ENCODE peak calls at places on chromosomes 16 and 17, in five cellular contexts. H, R, A, B and J are unnamed samples.

GRCh38 chr17:17159571-17159970 is 46.6 kb downstream of the PLD6 start:
- DNase-seq in R (no peak), A (no peak), B (no peak), H (no peak), J (no peak)

GRCh38 chr17:32288600-32288999 is 23.0 kb downstream of the RHBDL3 start:
- DNase-seq in B (no peak), R (no peak), A (no peak), H (no peak), J (no peak)

GRCh38 chr17:57986841-57987581 is 1.0 kb downstream of the VEZF1 start:
- DNase-seq in A (peak), R (peak), H (peak), B (peak), J (peak)

GRCh38 chr16:2829501-2830354 is at the start of gene ZG16B:
- DNase-seq in H (peak), B (no peak), A (no peak), R (peak), J (no peak)

GRCh38 chr17:34306466-34306865 is 12.8 kb upstream of the CCL8 start:
- DNase-seq in R (no peak), H (no peak), B (no peak), A (no peak), J (no peak)

GRCh38 chr16:67562918-67563707 is 787 bp downstream of the CTCF start:
- DNase-seq in A (peak), H (peak), B (no peak), R (peak), J (peak)

GRCh38 chr16:55349867-55350266 is 25.9 kb downstream of the IRX6 start:
- DNase-seq in R (no peak), A (no peak), H (no peak), B (no peak), J (no peak)

GRCh38 chr16:89921699-89922476 is 1.3 kb upstream of the TUBB3 start:
- DNase-seq in B (peak), A (peak), R (peak), H (peak), J (peak)

GRCh38 chr16:67150058-67150832 is 553 bp downstream of the B3GNT9 start:
- DNase-seq in H (peak), R (peak), B (no peak), A (no peak), J (peak)

GRCh38 chr17:44216173-44216572 is 3.3 kb downstream of the UBTF start:
- DNase-seq in R (no peak), A (no peak), B (no peak), H (no peak), J (no peak)

GRCh38 chr17:42518046-42518754 is 17.8 kb upstream of the NAGLU start:
- DNase-seq in A (no peak), R (peak), B (peak), H (peak), J (peak)

GRCh38 chr17:80498242-80498919 is 22.0 kb upstream of the NPTX1 start:
- DNase-seq in H (no peak), B (no peak), A (no peak), R (peak), J (peak)

GRCh38 chr17:9074106-9074505 is 52.8 kb downstream of the NTN1 start:
- DNase-seq in H (no peak), R (peak), B (no peak), A (no peak), J (no peak)

GRCh38 chr16:55811811-55812210 is 21.1 kb downstream of the CES1 start:
- DNase-seq in H (no peak), A (no peak), B (no peak), R (no peak), J (no peak)

GRCh38 chr17:66799839-66800537 is 34.9 kb upstream of the CACNG5 start:
- DNase-seq in B (no peak), A (no peak), R (peak), H (no peak), J (peak)

GRCh38 chr17:50181601-50182345 is 16.0 kb downstream of the SGCA start:
- DNase-seq in B (no peak), H (peak), A (no peak), R (peak), J (no peak)

GRCh38 chr17:78995761-78996451 is 13.7 kb downstream of the CANT1 start:
- DNase-seq in R (peak), A (no peak), H (peak), B (no peak), J (peak)

GRCh38 chr16:87963400-87963799 is 12.2 kb downstream of the BANP start:
- DNase-seq in H (no peak), B (no peak), A (no peak), R (peak), J (no peak)

GRCh38 chr16:80552277-80552676 is 11.5 kb downstream of the DYNLRB2 start:
- DNase-seq in H (no peak), A (no peak), B (no peak), R (no peak), J (no peak)

GRCh38 chr17:35774499-35774898 is 13.8 kb downstream of the C17orf50 start:
- DNase-seq in R (no peak), A (no peak), H (peak), B (no peak), J (peak)

GRCh38 chr17:77596491-77597420 is 361.7 kb upstream of the TNRC6C start:
- DNase-seq in B (no peak), R (peak), A (no peak), H (peak), J (peak)

GRCh38 chr17:7548585-7549400 is at the start of gene TNFSF12:
- DNase-seq in H (peak), B (no peak), A (peak), R (peak), J (peak)

GRCh38 chr17:59413014-59413725 is 81.7 kb downstream of the YPEL2 start:
- DNase-seq in H (no peak), B (no peak), A (no peak), R (peak), J (no peak)

GRCh38 chr17:64648234-64648633 is 13.9 kb downstream of the SMURF2 start:
- DNase-seq in H (no peak), R (no peak), A (no peak), B (no peak), J (no peak)

GRCh38 chr17:69959291-69959690 is 115.7 kb upstream of the KCNJ16 start:
- DNase-seq in H (no peak), A (no peak), B (no peak), R (no peak), J (no peak)

GRCh38 chr16:27253526-27253930 is 15.0 kb downstream of the NSMCE1 start:
- DNase-seq in B (peak), A (no peak), H (no peak), R (no peak), J (no peak)

GRCh38 chr17:40956401-40957254 is 10.1 kb downstream of the KRT39 start:
- DNase-seq in R (no peak), H (no peak), A (no peak), B (peak), J (no peak)

GRCh38 chr17:59762022-59762825 is 54.8 kb downstream of the VMP1 start:
- DNase-seq in A (no peak), H (no peak), B (no peak), R (no peak), J (no peak)

GRCh38 chr17:14693382-14693781 is 392.5 kb downstream of the HS3ST3B1 start:
- DNase-seq in R (no peak), B (no peak), A (no peak), H (no peak), J (no peak)

GRCh38 chr16:11084484-11085024 is 140.2 kb downstream of the CLEC16A start:
- DNase-seq in A (no peak), R (no peak), H (no peak), B (no peak), J (peak)

GRCh38 chr17:41141361-41141760 is 1.0 kb upstream of the KRTAP4-6 start:
- DNase-seq in B (no peak), R (no peak), A (no peak), H (no peak), J (no peak)

GRCh38 chr16:4519274-4520058 is 19.1 kb downstream of the CDIP1 start:
- DNase-seq in H (peak), A (no peak), R (peak), B (no peak), J (no peak)

GRCh38 chr17:69608808-69609494 is 194.5 kb downstream of the MAP2K6 start:
- DNase-seq in R (no peak), A (no peak), H (no peak), B (peak), J (no peak)

GRCh38 chr17:2064147-2064489 is 9.2 kb downstream of the HIC1 start:
- DNase-seq in B (no peak), R (no peak), A (no peak), H (no peak), J (no peak)

GRCh38 chr16:69613283-69614154 is 47.8 kb downstream of the NFAT5 start:
- DNase-seq in R (no peak), B (no peak), A (no peak), H (no peak), J (no peak)

GRCh38 chr17:10750210-10750609 is 20.4 kb upstream of the TMEM220 start:
- DNase-seq in A (no peak), R (no peak), B (no peak), H (no peak), J (no peak)